ENCODE peak calls at places on chromosomes 2 and 18, in four cellular contexts. Z is IMR-90, X is H9, V is neuronal stem cell. E is an unnamed sample.

GRCh38 chr2:171529914-171530313 is 7.6 kb downstream of the CYBRD1 start:
- DNase-seq in Z (no peak), X (no peak), V (no peak), E (peak)

GRCh38 chr2:42742740-42743666 is 20.9 kb downstream of the OXER1 start:
- DNase-seq in Z (no peak), X (no peak), V (no peak), E (no peak)

GRCh38 chr18:56314396-56314795 is 324.0 kb downstream of the TXNL1 start:
- DNase-seq in Z (peak), X (no peak), V (no peak), E (no peak)

GRCh38 chr2:212327171-212327809 is 211.3 kb downstream of the ERBB4 start:
- DNase-seq in Z (no peak), X (no peak), V (no peak), E (no peak)

GRCh38 chr18:78793313-78793712 is 186.3 kb upstream of the SALL3 start:
- DNase-seq in Z (no peak), X (no peak), V (no peak), E (no peak)

GRCh38 chr2:229130522-229130921 is 140.6 kb downstream of the PID1 start:
- DNase-seq in Z (no peak), X (no peak), V (no peak), E (no peak)

GRCh38 chr2:121015971-121016485 is 269.0 kb downstream of the TFCP2L1 start:
- DNase-seq in Z (no peak), X (no peak), V (no peak), E (no peak)

GRCh38 chr2:152445791-152446201 is 110.8 kb downstream of the FMNL2 start:
- DNase-seq in Z (peak), X (no peak), V (no peak), E (peak)

GRCh38 chr2:19850056-19850455 is 51.7 kb downstream of the TTC32 start:
- DNase-seq in Z (no peak), X (peak), V (no peak), E (no peak)

GRCh38 chr2:36473230-36473629 is 117.7 kb downstream of the CRIM1 start:
- DNase-seq in Z (no peak), X (no peak), V (no peak), E (no peak)

GRCh38 chr2:223576873-223577272 is 25.3 kb downstream of the SCG2 start:
- DNase-seq in Z (peak), X (no peak), V (no peak), E (peak)

GRCh38 chr18:9066817-9067306 is 35.6 kb upstream of the NDUFV2 start:
- DNase-seq in Z (no peak), X (no peak), V (no peak), E (peak)

GRCh38 chr2:228102949-228103348 is 78.5 kb downstream of the SPHKAP start:
- DNase-seq in Z (no peak), X (no peak), V (no peak), E (no peak)

GRCh38 chr2:120805590-120805989 is 69.9 kb downstream of the GLI2 start:
- DNase-seq in Z (no peak), X (no peak), V (no peak), E (no peak)

GRCh38 chr2:239536186-239536585 is 135.4 kb upstream of the HDAC4 start:
- DNase-seq in Z (no peak), X (no peak), V (no peak), E (no peak)
- H2BK5ac ChIP-seq in Z (no peak), X (no peak), V (no peak), E (no peak)

GRCh38 chr2:60873381-60873780 is 8.0 kb upstream of the REL start:
- DNase-seq in Z (no peak), X (no peak), V (no peak), E (no peak)

GRCh38 chr2:60867848-60868247 is 13.5 kb upstream of the REL start:
- DNase-seq in Z (no peak), X (no peak), V (no peak), E (peak)

GRCh38 chr2:60867007-60867406 is 14.4 kb upstream of the REL start:
- DNase-seq in Z (no peak), X (no peak), V (no peak), E (no peak)

GRCh38 chr2:60872510-60872928 is 8.9 kb upstream of the REL start:
- DNase-seq in Z (peak), X (no peak), V (no peak), E (no peak)

GRCh38 chr2:60868589-60869273 is 12.6 kb upstream of the REL start:
- DNase-seq in Z (no peak), X (no peak), V (no peak), E (no peak)
- H2BK5ac ChIP-seq in Z (no peak), X (no peak), V (no peak), E (no peak)

GRCh38 chr2:230960026-230960425 is 35.0 kb upstream of the GPR55 start:
- DNase-seq in Z (no peak), X (no peak), V (no peak), E (no peak)
- H2BK5ac ChIP-seq in Z (no peak), X (no peak), V (no peak), E (no peak)

DNA sequence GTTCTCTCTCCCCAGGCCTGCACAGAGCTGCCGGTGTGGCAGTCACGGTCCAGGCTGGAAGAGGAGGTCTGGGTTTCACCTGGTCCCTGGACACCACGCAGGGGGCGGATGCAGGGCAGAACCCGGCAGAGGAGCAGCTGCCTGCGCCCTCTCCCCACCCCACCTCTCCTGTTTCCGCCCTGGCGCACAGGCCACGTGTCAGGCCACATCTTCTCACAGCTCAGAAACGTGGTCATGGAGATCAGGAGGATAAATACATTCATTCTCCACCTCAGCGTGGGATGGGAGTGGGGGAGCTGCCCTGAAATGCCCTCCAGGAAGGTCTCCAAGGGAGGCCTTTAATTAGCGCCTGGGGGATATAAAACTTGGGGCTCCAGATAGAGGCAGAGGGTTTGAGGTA is 142.1 kb downstream of the KCTD1 start:
- DNase-seq in Z (no peak), X (no peak), V (no peak), E (no peak)
- H2BK5ac ChIP-seq in Z (no peak), X (no peak), V (no peak), E (no peak)

GRCh38 chr18:49662506-49662905 is 100.6 kb downstream of the LIPG start:
- DNase-seq in Z (no peak), X (no peak), V (no peak), E (no peak)
- H2BK5ac ChIP-seq in Z (no peak), X (no peak), V (no peak), E (no peak)

DNA sequence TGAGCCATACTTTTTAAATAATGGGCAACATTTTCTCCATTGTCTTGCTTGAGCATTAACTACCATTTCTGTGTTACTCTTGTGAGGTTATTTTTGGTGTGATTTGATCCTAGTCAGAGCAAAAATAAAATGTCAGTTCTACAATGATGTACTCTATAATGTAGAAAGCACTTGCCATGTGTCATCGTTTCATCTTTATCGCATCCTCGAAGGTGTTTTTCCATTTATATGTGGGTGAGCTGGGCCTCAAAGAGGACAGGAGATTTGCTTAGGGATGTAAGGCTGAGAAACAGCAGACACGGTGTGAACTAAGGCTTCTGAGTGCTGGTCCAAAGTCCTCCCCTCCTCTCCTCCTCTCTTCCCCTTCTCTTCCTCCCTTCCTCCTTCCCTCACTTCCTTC is 199.8 kb downstream of the FAM210A start:
- DNase-seq in Z (no peak), X (no peak), V (no peak), E (no peak)
- H2BK5ac ChIP-seq in Z (no peak), X (no peak), V (no peak), E (no peak)

GRCh38 chr2:231380991-231381847 is 14.3 kb upstream of the B3GNT7 start:
- DNase-seq in Z (no peak), X (no peak), V (no peak), E (no peak)
- H2BK5ac ChIP-seq in Z (no peak), X (no peak), V (no peak), E (no peak)

DNA sequence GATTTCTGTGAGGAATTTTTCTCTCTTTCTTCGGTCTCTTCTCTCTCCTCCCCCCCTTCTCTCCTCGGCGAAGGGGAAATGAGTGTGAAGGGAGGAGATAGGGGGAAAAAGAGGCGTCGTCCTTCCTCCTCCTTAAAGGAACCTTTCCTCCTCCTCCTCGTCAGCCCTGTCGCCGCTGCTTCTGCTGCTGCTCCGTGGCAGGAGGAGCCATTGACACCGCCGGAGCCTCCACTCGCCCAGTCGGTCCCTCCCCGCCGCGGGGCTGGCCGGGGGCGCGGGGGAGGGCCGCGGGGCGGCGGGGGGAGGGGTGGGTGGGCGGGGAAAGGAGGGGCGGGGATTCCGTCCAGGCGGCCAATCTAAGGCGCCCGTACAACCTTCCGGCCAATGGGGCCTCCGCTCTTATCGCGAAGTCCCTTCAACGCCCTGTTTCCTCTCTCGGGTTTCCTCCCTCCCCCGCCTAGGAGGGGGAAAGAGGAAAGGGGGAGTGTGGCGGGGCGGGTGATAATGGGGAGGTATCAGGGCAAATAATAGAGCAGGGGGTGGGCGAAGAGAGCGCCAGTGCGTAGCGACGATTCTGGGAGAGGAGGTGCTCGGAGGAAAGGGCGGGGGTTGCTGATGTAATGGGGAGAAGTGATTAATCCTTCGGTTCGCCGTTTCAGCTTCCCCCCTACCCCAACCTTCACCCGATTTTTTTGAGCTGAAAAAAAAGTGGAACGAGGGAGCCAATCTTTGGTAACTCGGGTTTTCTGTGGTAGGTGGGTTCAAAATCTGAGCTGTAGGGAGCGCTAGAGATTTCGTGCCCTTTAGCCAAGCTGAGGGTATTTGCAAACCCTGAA is at the start of gene FBXO11:
- DNase-seq in Z (peak), X (peak), V (peak), E (peak)
- H2BK5ac ChIP-seq in Z (peak), X (peak), V (peak), E (peak)

GRCh38 chr2:12441750-12442626 is 274.7 kb upstream of the TRIB2 start:
- DNase-seq in Z (no peak), X (no peak), V (no peak), E (no peak)
- H2BK5ac ChIP-seq in Z (peak), X (no peak), V (no peak), E (no peak)

GRCh38 chr2:169796441-169796840 is 2.2 kb upstream of the SSB start:
- DNase-seq in Z (peak), X (no peak), V (no peak), E (no peak)

GRCh38 chr2:169798718-169799495 is at the start of gene SSB:
- DNase-seq in Z (peak), X (peak), V (peak), E (peak)

GRCh38 chr2:169797601-169798000 is 1.1 kb upstream of the SSB start:
- DNase-seq in Z (no peak), X (peak), V (no peak), E (no peak)

GRCh38 chr2:169798397-169798717 is 314 bp upstream of the SSB start:
- DNase-seq in Z (no peak), X (no peak), V (no peak), E (no peak)

GRCh38 chr2:169799555-169799954 is 884 bp downstream of the SSB start:
- DNase-seq in Z (peak), X (no peak), V (no peak), E (no peak)
- H2BK5ac ChIP-seq in Z (peak), X (no peak), V (no peak), E (no peak)

E was measured in trophoblast cell.